ENCODE peak calls at places on chromosomes 12 and 14, in four cellular contexts. J is K562, W is HepG2, C is GM12878. S is an unnamed sample.

GRCh38 chr14:72864712-72865365 is 29.1 kb downstream of the DPF3 start:
- DNase-seq in W (no peak), J (no peak), C (no peak), S (no peak)

GRCh38 chr12:14949631-14950030 is 11.3 kb upstream of the ERP27 start:
- DNase-seq in W (no peak), J (no peak), C (no peak), S (no peak)

GRCh38 chr12:53077030-53077429 is 2.2 kb downstream of the SPRYD3 start:
- DNase-seq in W (no peak), C (no peak), J (no peak), S (no peak)

GRCh38 chr14:37595809-37596595 is 573 bp downstream of the TTC6 start:
- DNase-seq in W (peak), J (peak), C (no peak), S (no peak)

GRCh38 chr14:44112774-44113460 is 394.2 kb downstream of the FSCB start:
- DNase-seq in J (no peak), W (no peak), C (no peak), S (no peak)

GRCh38 chr12:17371491-17372290 is 718.3 kb downstream of the RERGL start:
- DNase-seq in W (no peak), J (no peak), C (no peak), S (no peak)

GRCh38 chr12:29396774-29397173 is 15.8 kb upstream of the ERGIC2 start:
- DNase-seq in C (no peak), W (no peak), J (no peak), S (no peak)

GRCh38 chr12:15837141-15837781 is 44.9 kb upstream of the STRAP start:
- DNase-seq in C (no peak), J (no peak), W (no peak), S (no peak)

GRCh38 chr12:9064815-9065606 is 50.7 kb downstream of the A2M start:
- DNase-seq in J (no peak), W (peak), C (no peak), S (peak)

GRCh38 chr14:80608563-80608962 is 333.0 kb downstream of the CEP128 start:
- DNase-seq in J (no peak), C (no peak), W (no peak), S (no peak)

GRCh38 chr12:63922446-63922845 is 77.9 kb downstream of the SRGAP1 start:
- DNase-seq in C (no peak), J (no peak), W (peak), S (no peak)

DNA sequence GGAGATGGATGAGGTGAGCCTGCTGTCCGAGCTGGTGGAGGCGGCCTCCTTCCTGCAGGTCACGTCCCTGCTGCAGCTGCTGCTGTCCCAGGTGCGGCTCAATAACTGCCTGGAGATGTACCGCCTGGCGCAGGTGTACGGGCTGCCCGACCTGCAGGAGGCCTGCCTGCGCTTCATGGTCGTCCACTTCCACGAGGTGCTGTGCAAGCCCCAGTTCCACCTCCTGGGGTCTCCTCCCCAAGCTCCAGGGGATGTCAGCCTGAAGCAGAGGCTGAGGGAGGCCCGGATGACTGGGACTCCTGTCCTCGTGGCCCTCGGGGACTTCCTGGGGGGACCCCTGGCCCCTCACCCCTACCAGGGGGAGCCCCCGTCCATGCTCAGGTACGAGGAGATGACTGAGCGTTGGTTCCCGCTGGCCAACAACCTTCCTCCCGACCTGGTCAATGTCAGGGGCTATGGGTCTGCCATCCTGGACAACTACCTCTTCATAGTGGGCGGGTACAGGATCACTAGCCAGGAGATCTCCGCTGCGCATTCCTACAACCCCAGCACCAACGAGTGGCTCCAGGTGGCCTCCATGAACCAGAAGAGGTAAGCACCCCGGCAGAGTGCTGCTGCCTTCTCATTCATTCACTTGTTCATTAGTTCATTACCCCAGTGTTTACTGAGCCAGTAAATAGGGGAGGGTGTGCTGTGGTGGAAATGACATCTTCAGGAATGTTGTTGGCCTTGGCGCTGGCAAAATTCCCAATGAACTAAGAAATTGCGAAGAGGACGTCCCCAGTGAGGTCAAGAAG is 774 bp upstream of the MANSC4 start:
- DNase-seq in J (peak), W (peak), C (no peak), S (peak)
- TF ChIP-seq CHD2 in J (no peak), W (no peak), C (no peak), S (no peak)

GRCh38 chr14:91361236-91361811 is 56.3 kb downstream of the CCDC88C start:
- DNase-seq in C (no peak), J (no peak), W (peak), S (no peak)
- TF ChIP-seq FOXM1 in C (no peak), J (no peak), W (no peak), S (no peak)

GRCh38 chr14:75986439-75986765 is 839 bp downstream of the IFT43 start:
- DNase-seq in C (no peak), J (no peak), W (no peak), S (no peak)

GRCh38 chr14:75989134-75989533 is 3.6 kb downstream of the IFT43 start:
- DNase-seq in J (no peak), C (no peak), W (peak), S (no peak)

GRCh38 chr14:75984674-75985073 is 889 bp upstream of the IFT43 start:
- DNase-seq in J (no peak), W (peak), C (no peak), S (no peak)

GRCh38 chr14:75985618-75986438 is at the start of gene IFT43:
- DNase-seq in C (no peak), W (no peak), J (peak), S (peak)

GRCh38 chr14:75987201-75987970 is 1.8 kb downstream of the IFT43 start:
- DNase-seq in J (no peak), C (no peak), W (no peak), S (no peak)
- TF ChIP-seq CHD2 in J (no peak), C (no peak), W (no peak), S (no peak)

GRCh38 chr12:42735869-42736361 is 146.4 kb upstream of the PRICKLE1 start:
- DNase-seq in C (no peak), J (no peak), W (no peak), S (peak)
- TF ChIP-seq FOXM1 in C (no peak), J (no peak), W (no peak), S (no peak)

GRCh38 chr12:49019435-49020317 is 1.1 kb upstream of the PRKAG1 start:
- DNase-seq in W (peak), C (no peak), J (peak), S (peak)
- TF ChIP-seq CHD2 in W (no peak), C (no peak), J (no peak), S (no peak)

DNA sequence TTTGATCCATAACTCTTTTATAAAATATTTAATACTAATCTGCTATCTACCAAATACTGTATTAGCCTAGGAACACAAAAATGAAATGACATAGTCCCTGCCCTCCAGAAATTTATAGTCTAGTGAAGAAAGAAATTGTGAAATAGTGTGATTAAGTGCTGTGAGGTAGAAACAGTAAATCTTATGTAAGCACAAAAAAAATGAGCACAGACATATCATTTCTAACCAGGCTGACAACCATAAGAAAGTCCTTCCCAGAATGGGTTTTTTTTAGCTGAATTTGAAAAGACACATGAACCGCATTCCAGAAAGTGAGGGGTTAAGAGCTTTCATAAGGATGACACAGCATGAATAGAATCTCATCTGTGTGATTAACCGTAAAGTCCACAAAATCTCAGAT is 145.9 kb downstream of the SOX5 start:
- DNase-seq in C (no peak), J (no peak), W (no peak), S (no peak)
- TF ChIP-seq FOXM1 in C (no peak), J (no peak), W (no peak), S (no peak)

S was measured in SK-N-SH.